ENCODE peak calls at places on chromosomes 4 and X, in eight cellular contexts. X is stimulated activated CD4-positive, alpha-beta T cell treated with anti-CD3 and anti-CD28 coated beads, TNF-alpha, amount 100 ng/mL, for 48 hours; U is T-helper 17 cell; E is NCI-H1417; D is SIG-M5; C is activated naive CD8-positive, alpha-beta T cell treated with anti-CD3 and anti-CD28 coated beads, Interleukin-2, amount 50 U/mL, for 24 hours; I is HCEC 1CT; V is stimulated activated CD8-positive, alpha-beta memory T cell treated with anti-CD3 and anti-CD28 coated beads, Interleukin-15, amount 100 ng/mL, for 48 hours. Y is an unnamed sample.

GRCh38 chr4:163901305-163901704 is 406.8 kb downstream of the TMA16 start:
- DNase-seq in I (no peak), E (no peak), D (no peak), C (no peak), V (no peak), X (no peak), U (no peak), Y (no peak)

GRCh38 chr4:91611786-91612185 is 692.0 kb upstream of the GRID2 start:
- DNase-seq in X (no peak), U (no peak), V (no peak), D (no peak), C (no peak), I (no peak), E (no peak), Y (no peak)

GRCh38 chrX:41033299-41033698 is 51.9 kb upstream of the USP9X start:
- DNase-seq in E (no peak), U (no peak), C (no peak), X (no peak), D (no peak), V (no peak), I (no peak), Y (no peak)

GRCh38 chr4:10023806-10024205 is 2.5 kb upstream of the SLC2A9 start:
- DNase-seq in I (no peak), E (no peak), U (no peak), D (no peak), V (no peak), X (no peak), C (no peak), Y (no peak)

GRCh38 chr4:13705521-13706035 is 78.1 kb upstream of the BOD1L1 start:
- DNase-seq in C (no peak), V (no peak), I (no peak), D (no peak), E (peak), U (no peak), X (no peak), Y (peak)

GRCh38 chr4:48002267-48002666 is 14.2 kb downstream of the CNGA1 start:
- DNase-seq in C (no peak), V (no peak), X (no peak), U (no peak), D (no peak), I (no peak), E (no peak), Y (no peak)

GRCh38 chr4:124343711-124344110 is 368.8 kb downstream of the ANKRD50 start:
- DNase-seq in D (no peak), X (no peak), V (no peak), E (no peak), C (no peak), U (no peak), I (no peak), Y (no peak)

GRCh38 chr4:21367567-21367966 is 581.0 kb downstream of the KCNIP4 start:
- DNase-seq in V (no peak), D (no peak), C (no peak), U (no peak), X (no peak), E (no peak), I (no peak), Y (no peak)

GRCh38 chr4:128225148-128225547 is 62.5 kb downstream of the PGRMC2 start:
- DNase-seq in X (no peak), C (no peak), V (no peak), I (peak), E (peak), U (no peak), D (no peak), Y (no peak)

GRCh38 chrX:68824565-68825125 is 4.2 kb upstream of the EFNB1 start:
- DNase-seq in V (no peak), U (no peak), D (no peak), E (no peak), I (no peak), X (no peak), C (no peak), Y (no peak)

GRCh38 chrX:103431316-103431715 is 55.0 kb downstream of the BEX3 start:
- DNase-seq in U (no peak), X (no peak), V (no peak), D (no peak), I (peak), E (no peak), C (no peak), Y (no peak)

GRCh38 chr4:1958276-1959103 is 50.3 kb downstream of the NELFA start:
- DNase-seq in I (no peak), D (no peak), V (no peak), X (no peak), E (no peak), C (no peak), U (no peak), Y (no peak)

GRCh38 chr4:81648576-81649272 is 177.0 kb upstream of the RASGEF1B start:
- DNase-seq in V (peak), D (no peak), C (peak), U (no peak), X (no peak), E (no peak), I (no peak), Y (peak)

GRCh38 chrX:63503541-63503940 is 152.4 kb upstream of the SPIN4 start:
- DNase-seq in C (no peak), D (no peak), V (no peak), X (no peak), I (peak), E (no peak), U (no peak), Y (no peak)

GRCh38 chrX:43456906-43457305 is 199.2 kb upstream of the MAOA start:
- DNase-seq in V (no peak), D (no peak), X (no peak), I (no peak), U (no peak), E (no peak), C (no peak), Y (no peak)

Y was measured in transverse colon.